ENCODE peak calls at places on chromosome 17, in seven cellular contexts. One of them, this sample, is unnamed.

GRCh38 chr17:73356561-73357170 is 44.9 kb upstream of the CDC42EP4 start:
- DNase-seq in fibroblast of the aortic adventitia: no peak
- DNase-seq in fibroblast of mammary gland: no peak
- DNase-seq in AG04449: no peak
- DNase-seq in fibroblast of pulmonary artery: no peak
- DNase-seq in K562: no peak
- DNase-seq in GM06990: no peak
- DNase-seq in this sample: no peak

GRCh38 chr17:62653831-62654829 is 26.7 kb downstream of the MRC2 start:
- DNase-seq in fibroblast of the aortic adventitia: peak
- DNase-seq in fibroblast of mammary gland: peak
- DNase-seq in AG04449: no peak
- DNase-seq in fibroblast of pulmonary artery: peak
- DNase-seq in K562: peak
- DNase-seq in GM06990: no peak
- DNase-seq in this sample: no peak

GRCh38 chr17:71760062-71760720 is 360.6 kb upstream of the SOX9 start:
- DNase-seq in fibroblast of the aortic adventitia: no peak
- DNase-seq in fibroblast of mammary gland: peak
- DNase-seq in AG04449: no peak
- DNase-seq in fibroblast of pulmonary artery: no peak
- DNase-seq in K562: no peak
- DNase-seq in GM06990: no peak
- DNase-seq in this sample: no peak

GRCh38 chr17:12522743-12523181 is 142.9 kb upstream of the MYOCD start:
- DNase-seq in fibroblast of the aortic adventitia: peak
- DNase-seq in fibroblast of mammary gland: peak
- DNase-seq in AG04449: peak
- DNase-seq in fibroblast of pulmonary artery: peak
- DNase-seq in K562: no peak
- DNase-seq in GM06990: no peak
- DNase-seq in this sample: no peak

GRCh38 chr17:44846206-44846605 is 1.5 kb upstream of the HIGD1B start:
- DNase-seq in fibroblast of the aortic adventitia: no peak
- DNase-seq in fibroblast of mammary gland: no peak
- DNase-seq in AG04449: no peak
- DNase-seq in fibroblast of pulmonary artery: no peak
- DNase-seq in K562: no peak
- DNase-seq in GM06990: no peak
- DNase-seq in this sample: no peak

GRCh38 chr17:74987909-74988711 is 678 bp downstream of the CDR2L start:
- DNase-seq in fibroblast of the aortic adventitia: peak
- DNase-seq in fibroblast of mammary gland: peak
- DNase-seq in AG04449: no peak
- DNase-seq in fibroblast of pulmonary artery: peak
- DNase-seq in K562: peak
- DNase-seq in GM06990: no peak
- DNase-seq in this sample: no peak

GRCh38 chr17:68694791-68695485 is 93.8 kb upstream of the FAM20A start:
- DNase-seq in fibroblast of the aortic adventitia: peak
- DNase-seq in fibroblast of mammary gland: peak
- DNase-seq in AG04449: no peak
- DNase-seq in fibroblast of pulmonary artery: peak
- DNase-seq in K562: no peak
- DNase-seq in GM06990: no peak
- DNase-seq in this sample: no peak

GRCh38 chr17:4969551-4970231 is 2.1 kb upstream of the SPAG7 start:
- DNase-seq in fibroblast of the aortic adventitia: peak
- DNase-seq in fibroblast of mammary gland: peak
- DNase-seq in AG04449: no peak
- DNase-seq in fibroblast of pulmonary artery: no peak
- DNase-seq in K562: no peak
- DNase-seq in GM06990: no peak
- DNase-seq in this sample: no peak

GRCh38 chr17:12041316-12041715 is 20.6 kb downstream of the MAP2K4 start:
- DNase-seq in fibroblast of the aortic adventitia: peak
- DNase-seq in fibroblast of mammary gland: peak
- DNase-seq in AG04449: peak
- DNase-seq in fibroblast of pulmonary artery: peak
- DNase-seq in K562: no peak
- DNase-seq in GM06990: no peak
- DNase-seq in this sample: no peak

GRCh38 chr17:5809580-5810188 is 225.4 kb upstream of the NLRP1 start:
- DNase-seq in fibroblast of the aortic adventitia: no peak
- DNase-seq in fibroblast of mammary gland: no peak
- DNase-seq in AG04449: no peak
- DNase-seq in fibroblast of pulmonary artery: no peak
- DNase-seq in K562: no peak
- DNase-seq in GM06990: no peak
- DNase-seq in this sample: no peak

GRCh38 chr17:47696717-47697642 is 3.0 kb downstream of the TBKBP1 start:
- DNase-seq in fibroblast of the aortic adventitia: no peak
- DNase-seq in fibroblast of mammary gland: no peak
- DNase-seq in AG04449: no peak
- DNase-seq in fibroblast of pulmonary artery: no peak
- DNase-seq in K562: no peak
- DNase-seq in GM06990: no peak
- DNase-seq in this sample: no peak

GRCh38 chr17:32551186-32551955 is 64.6 kb downstream of the CDK5R1 start:
- DNase-seq in fibroblast of the aortic adventitia: peak
- DNase-seq in fibroblast of mammary gland: peak
- DNase-seq in AG04449: peak
- DNase-seq in fibroblast of pulmonary artery: peak
- DNase-seq in K562: no peak
- DNase-seq in GM06990: peak
- DNase-seq in this sample: no peak

GRCh38 chr17:70984873-70985272 is 815.5 kb downstream of the KCNJ2 start:
- DNase-seq in fibroblast of the aortic adventitia: no peak
- DNase-seq in fibroblast of mammary gland: no peak
- DNase-seq in AG04449: no peak
- DNase-seq in fibroblast of pulmonary artery: no peak
- DNase-seq in K562: no peak
- DNase-seq in GM06990: no peak
- DNase-seq in this sample: no peak

GRCh38 chr17:27956601-27957445 is 63.7 kb upstream of the LYRM9 start:
- DNase-seq in fibroblast of the aortic adventitia: peak
- DNase-seq in fibroblast of mammary gland: peak
- DNase-seq in AG04449: no peak
- DNase-seq in fibroblast of pulmonary artery: peak
- DNase-seq in K562: peak
- DNase-seq in GM06990: no peak
- DNase-seq in this sample: no peak

GRCh38 chr17:4738136-4739121 is 1.2 kb upstream of the ZMYND15 start:
- DNase-seq in fibroblast of the aortic adventitia: no peak
- DNase-seq in fibroblast of mammary gland: no peak
- DNase-seq in AG04449: no peak
- DNase-seq in fibroblast of pulmonary artery: no peak
- DNase-seq in K562: no peak
- DNase-seq in GM06990: no peak
- DNase-seq in this sample: peak

GRCh38 chr17:43319293-43320124 is 79.3 kb upstream of the ARL4D start:
- DNase-seq in fibroblast of the aortic adventitia: no peak
- DNase-seq in fibroblast of mammary gland: no peak
- DNase-seq in AG04449: no peak
- DNase-seq in fibroblast of pulmonary artery: no peak
- DNase-seq in K562: no peak
- DNase-seq in GM06990: no peak
- DNase-seq in this sample: no peak

GRCh38 chr17:18921912-18922451 is 30.0 kb upstream of the SLC5A10 start:
- DNase-seq in fibroblast of the aortic adventitia: peak
- DNase-seq in fibroblast of mammary gland: peak
- DNase-seq in AG04449: no peak
- DNase-seq in fibroblast of pulmonary artery: peak
- DNase-seq in K562: no peak
- DNase-seq in GM06990: peak
- DNase-seq in this sample: no peak

GRCh38 chr17:16466407-16466806 is 25.6 kb downstream of the LRRC75A start:
- DNase-seq in fibroblast of the aortic adventitia: no peak
- DNase-seq in fibroblast of mammary gland: no peak
- DNase-seq in AG04449: no peak
- DNase-seq in fibroblast of pulmonary artery: no peak
- DNase-seq in K562: no peak
- DNase-seq in GM06990: no peak
- DNase-seq in this sample: no peak

GRCh38 chr17:5526821-5527598 is 40.6 kb downstream of the MIS12 start:
- DNase-seq in fibroblast of the aortic adventitia: peak
- DNase-seq in fibroblast of mammary gland: peak
- DNase-seq in AG04449: peak
- DNase-seq in fibroblast of pulmonary artery: peak
- DNase-seq in K562: peak
- DNase-seq in GM06990: no peak
- DNase-seq in this sample: peak

GRCh38 chr17:62652251-62653001 is 25.0 kb downstream of the MRC2 start:
- DNase-seq in fibroblast of the aortic adventitia: peak
- DNase-seq in fibroblast of mammary gland: peak
- DNase-seq in AG04449: no peak
- DNase-seq in fibroblast of pulmonary artery: peak
- DNase-seq in K562: no peak
- DNase-seq in GM06990: peak
- DNase-seq in this sample: no peak

GRCh38 chr17:61054430-61054829 is 345.2 kb upstream of the TBX2 start:
- DNase-seq in fibroblast of the aortic adventitia: peak
- DNase-seq in fibroblast of mammary gland: peak
- DNase-seq in AG04449: no peak
- DNase-seq in fibroblast of pulmonary artery: no peak
- DNase-seq in K562: no peak
- DNase-seq in GM06990: no peak
- DNase-seq in this sample: no peak

GRCh38 chr17:5097101-5097834 is 14.4 kb downstream of the ZNF232 start:
- DNase-seq in fibroblast of the aortic adventitia: no peak
- DNase-seq in fibroblast of mammary gland: no peak
- DNase-seq in AG04449: no peak
- DNase-seq in fibroblast of pulmonary artery: no peak
- DNase-seq in K562: no peak
- DNase-seq in GM06990: no peak
- DNase-seq in this sample: no peak

GRCh38 chr17:80503031-80503430 is 26.6 kb upstream of the NPTX1 start:
- DNase-seq in fibroblast of the aortic adventitia: no peak
- DNase-seq in fibroblast of mammary gland: no peak
- DNase-seq in AG04449: no peak
- DNase-seq in fibroblast of pulmonary artery: no peak
- DNase-seq in K562: no peak
- DNase-seq in GM06990: no peak
- DNase-seq in this sample: no peak

GRCh38 chr17:78532922-78533640 is 44.1 kb downstream of the DNAH17 start:
- DNase-seq in fibroblast of the aortic adventitia: peak
- DNase-seq in fibroblast of mammary gland: peak
- DNase-seq in AG04449: no peak
- DNase-seq in fibroblast of pulmonary artery: peak
- DNase-seq in K562: no peak
- DNase-seq in GM06990: no peak
- DNase-seq in this sample: no peak

GRCh38 chr17:54795046-54795445 is 105.6 kb upstream of the TOM1L1 start:
- DNase-seq in fibroblast of the aortic adventitia: no peak
- DNase-seq in fibroblast of mammary gland: no peak
- DNase-seq in AG04449: no peak
- DNase-seq in fibroblast of pulmonary artery: no peak
- DNase-seq in K562: no peak
- DNase-seq in GM06990: no peak
- DNase-seq in this sample: no peak

DNA sequence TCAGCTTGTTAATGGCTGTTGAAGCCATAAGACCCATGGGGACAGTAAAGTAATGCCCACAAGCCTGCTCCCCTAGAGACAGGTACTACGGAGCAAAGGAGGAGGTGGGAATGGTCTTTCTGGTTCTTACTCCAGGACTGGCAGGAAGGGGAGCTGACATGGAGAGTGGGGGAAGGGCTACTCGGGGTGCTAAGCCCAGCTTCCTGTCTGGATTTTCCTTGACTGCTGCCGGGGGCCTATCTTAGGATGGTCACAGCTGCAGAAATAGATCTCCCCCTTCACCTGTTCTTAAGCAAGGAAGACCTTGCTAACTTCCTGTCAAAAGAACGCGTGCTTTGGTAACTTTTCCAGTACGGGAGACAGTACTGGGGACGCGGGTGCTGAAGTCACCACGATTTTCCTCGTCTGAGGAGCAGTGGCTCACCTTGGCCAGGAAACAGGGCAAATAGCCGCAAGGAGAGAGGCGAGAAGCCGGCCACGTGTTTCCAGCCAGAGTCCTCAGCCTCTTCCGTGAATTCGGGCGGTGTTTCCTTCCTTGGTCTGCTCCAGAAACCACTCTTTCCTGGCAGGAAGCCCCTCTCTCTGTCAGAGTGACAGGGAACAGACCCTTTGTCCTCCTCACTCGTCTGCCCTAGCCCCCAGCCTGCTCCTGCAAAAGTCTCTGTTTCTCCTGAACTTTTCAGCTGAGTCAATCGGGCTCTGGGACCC is 656 bp upstream of the PRR29 start:
- DNase-seq in fibroblast of the aortic adventitia: no peak
- DNase-seq in fibroblast of mammary gland: no peak
- DNase-seq in AG04449: no peak
- DNase-seq in fibroblast of pulmonary artery: no peak
- DNase-seq in K562: no peak
- DNase-seq in GM06990: no peak
- DNase-seq in this sample: no peak
- H3K4me3 ChIP-seq in fibroblast of the aortic adventitia: peak
- H3K4me3 ChIP-seq in fibroblast of mammary gland: no peak
- H3K4me3 ChIP-seq in AG04449: no peak
- H3K4me3 ChIP-seq in fibroblast of pulmonary artery: peak
- H3K4me3 ChIP-seq in K562: peak
- H3K4me3 ChIP-seq in GM06990: no peak
- H3K4me3 ChIP-seq in this sample: peak

GRCh38 chr17:65156185-65156834 is 19.1 kb downstream of the RGS9 start:
- DNase-seq in fibroblast of the aortic adventitia: no peak
- DNase-seq in fibroblast of mammary gland: no peak
- DNase-seq in AG04449: no peak
- DNase-seq in fibroblast of pulmonary artery: no peak
- DNase-seq in K562: no peak
- DNase-seq in GM06990: no peak
- DNase-seq in this sample: no peak
- TF ChIP-seq CTCF in fibroblast of the aortic adventitia: no peak
- TF ChIP-seq CTCF in fibroblast of mammary gland: no peak
- TF ChIP-seq CTCF in AG04449: no peak
- TF ChIP-seq CTCF in fibroblast of pulmonary artery: no peak
- TF ChIP-seq CTCF in K562: no peak
- TF ChIP-seq CTCF in GM06990: no peak
- TF ChIP-seq CTCF in this sample: no peak

GRCh38 chr17:46002973-46003316 is 3.9 kb downstream of the STH start:
- DNase-seq in fibroblast of the aortic adventitia: no peak
- DNase-seq in fibroblast of mammary gland: no peak
- DNase-seq in AG04449: no peak
- DNase-seq in fibroblast of pulmonary artery: no peak
- DNase-seq in K562: no peak
- DNase-seq in GM06990: no peak
- DNase-seq in this sample: no peak
- H3K4me3 ChIP-seq in fibroblast of the aortic adventitia: no peak
- H3K4me3 ChIP-seq in fibroblast of mammary gland: no peak
- H3K4me3 ChIP-seq in AG04449: no peak
- H3K4me3 ChIP-seq in fibroblast of pulmonary artery: no peak
- H3K4me3 ChIP-seq in K562: no peak
- H3K4me3 ChIP-seq in GM06990: no peak
- H3K4me3 ChIP-seq in this sample: no peak

DNA sequence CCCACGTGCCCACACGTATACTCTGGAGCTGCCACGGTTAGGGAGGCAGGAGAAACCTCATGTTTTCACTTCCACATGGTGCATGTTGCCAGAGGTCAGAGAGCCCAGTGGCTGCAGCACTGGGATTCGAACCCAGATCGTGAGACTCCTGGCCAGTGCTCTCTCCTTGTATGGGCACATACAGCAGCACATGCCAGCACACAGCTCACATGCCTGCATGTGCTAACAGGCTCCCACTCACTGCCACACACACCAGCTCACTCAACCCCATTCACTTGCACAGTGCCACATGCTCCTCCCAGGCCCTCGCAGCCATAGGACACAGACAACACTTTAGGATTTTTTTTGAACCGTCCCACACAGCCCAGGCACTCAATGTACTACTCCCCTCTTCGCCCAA is 49.5 kb upstream of the MRPS23 start:
- DNase-seq in fibroblast of the aortic adventitia: peak
- DNase-seq in fibroblast of mammary gland: no peak
- DNase-seq in AG04449: no peak
- DNase-seq in fibroblast of pulmonary artery: no peak
- DNase-seq in K562: no peak
- DNase-seq in GM06990: no peak
- DNase-seq in this sample: no peak
- TF ChIP-seq CTCF in fibroblast of the aortic adventitia: no peak
- TF ChIP-seq CTCF in fibroblast of mammary gland: no peak
- TF ChIP-seq CTCF in AG04449: no peak
- TF ChIP-seq CTCF in fibroblast of pulmonary artery: no peak
- TF ChIP-seq CTCF in K562: no peak
- TF ChIP-seq CTCF in GM06990: no peak
- TF ChIP-seq CTCF in this sample: no peak

This sample was measured in epithelial cell of proximal tubule.